ENCODE peak calls at places on chromosomes 4 and X, in five cellular contexts. D is neural progenitor cell, C is GM23338, E is HCT116, X is OCI-LY7. T is an unnamed sample.

GRCh38 chrX:139647597-139647996 is 60.4 kb downstream of the MCF2 start:
- DNase-seq in X (no peak), D (no peak), C (no peak), E (no peak), T (no peak)

GRCh38 chr4:142875117-142875516 is 29.0 kb upstream of the INPP4B start:
- DNase-seq in D (peak; percentile 35), E (no peak), X (peak; percentile 13), C (peak; percentile 63), T (no peak)

GRCh38 chr4:40980318-40980883 is 230.6 kb downstream of the NSUN7 start:
- DNase-seq in D (peak; percentile 54), C (peak; percentile 46), X (peak; percentile 51), E (no peak), T (no peak)

GRCh38 chrX:141857479-141857878 is 19.4 kb downstream of the MAGEC3 start:
- DNase-seq in X (no peak), D (no peak), E (no peak), C (no peak), T (no peak)

GRCh38 chr4:40621592-40622512 is 7.8 kb downstream of the RBM47 start:
- DNase-seq in D (no peak), X (peak; percentile 65), C (peak; percentile 72), E (peak; percentile 79), T (peak; percentile 79)

GRCh38 chrX:1391370-1391706 is 575 bp downstream of the SLC25A6 start:
- DNase-seq in E (no peak), X (no peak), C (peak; percentile 88), D (peak; percentile 91), T (peak; percentile 97)

GRCh38 chrX:18032486-18033221 is 171.6 kb upstream of the RAI2 start:
- DNase-seq in C (no peak), E (no peak), X (no peak), D (no peak), T (no peak)

GRCh38 chrX:17527135-17527701 is 152.2 kb downstream of the NHS start:
- DNase-seq in C (no peak), X (no peak), D (peak; percentile 25), E (no peak), T (no peak)

GRCh38 chr4:120525106-120525505 is 397.4 kb downstream of the PRDM5 start:
- DNase-seq in C (no peak), E (no peak), D (no peak), X (no peak), T (no peak)

DNA sequence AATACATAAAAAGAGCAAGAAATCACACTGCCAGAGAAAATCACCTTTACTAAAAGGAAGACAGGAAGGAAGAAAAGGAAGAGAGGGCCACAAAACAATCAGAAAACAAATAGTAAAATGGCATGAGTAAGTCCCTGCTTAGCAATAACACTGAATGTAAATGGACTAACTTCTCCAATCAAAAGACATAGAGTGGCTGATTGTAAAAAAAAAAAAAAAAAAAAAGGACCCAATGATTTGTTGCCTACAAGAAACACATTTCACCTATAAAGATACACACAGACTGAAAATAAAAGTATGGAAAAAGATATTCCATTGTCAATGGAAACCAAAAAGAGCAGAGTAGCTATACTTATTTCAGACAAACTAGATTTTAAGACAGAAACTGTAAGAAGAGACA is 12.6 kb downstream of the CENPU start:
- DNase-seq in E (no peak), X (no peak), C (no peak), D (no peak), T (no peak)
- H4K20me1 ChIP-seq in E (no peaks in the 10 kb centered on the region), X (peaks cover 4% of the 10 kb centered on the region), C (peaks cover 43% of the 10 kb centered on the region), D (peaks cover 69% of the 10 kb centered on the region), T (no peaks in the 10 kb centered on the region)

GRCh38 chr4:78022517-78022916 is 34.6 kb upstream of the FRAS1 start:
- DNase-seq in X (no peak), E (no peak), D (no peak), C (no peak), T (no peak)
- TF ChIP-seq CTCF in X (no peak), E (no peak), D (no peak), C (no peak), T (no peak)

DNA sequence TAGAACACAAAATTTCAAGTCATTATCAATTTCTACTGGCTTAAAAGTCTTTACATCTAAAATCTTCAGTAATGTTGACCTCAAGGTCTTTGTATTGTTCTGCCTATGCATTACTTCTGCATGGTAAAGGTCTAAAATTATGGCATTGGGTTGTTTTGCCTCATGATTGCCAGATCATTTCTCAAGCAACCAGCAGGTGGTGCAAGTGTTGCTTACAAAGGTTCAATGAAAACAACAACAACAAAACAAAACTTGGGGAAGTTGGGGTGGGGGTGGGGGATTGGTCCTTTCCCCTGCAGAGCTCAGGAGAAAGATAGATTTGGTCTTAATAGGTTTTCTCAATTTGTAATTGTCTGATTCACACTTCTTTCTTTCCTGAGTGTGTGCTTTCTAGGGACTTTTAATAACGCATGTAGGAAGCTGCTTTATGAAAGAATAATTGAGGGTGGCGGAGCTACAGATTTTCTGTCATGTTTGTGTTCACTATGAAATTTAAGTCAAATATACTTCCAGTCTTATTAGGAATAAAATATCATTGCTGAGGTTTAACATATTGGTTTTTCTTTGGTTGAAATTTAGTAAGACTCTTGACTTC is 145.1 kb downstream of the COL4A5 start:
- DNase-seq in E (peak; percentile 4), C (peak; percentile 55), X (peak; percentile 1), D (peak; percentile 68), T (peak; percentile 4)
- TF ChIP-seq EZH2phosphoT487 in E (no peak), C (no peak), X (no peak), D (no peak), T (no peak)

GRCh38 chr4:48249378-48249777 is 20.3 kb downstream of the TEC start:
- DNase-seq in D (no peak), X (no peak), E (no peak), C (no peak), T (no peak)
- H4K20me1 ChIP-seq in D (no peaks in the 10 kb centered on the region), X (no peaks in the 10 kb centered on the region), E (no peaks in the 10 kb centered on the region), C (no peaks in the 10 kb centered on the region), T (no peaks in the 10 kb centered on the region)

GRCh38 chr4:147790412-147790811 is 58.5 kb downstream of the ARHGAP10 start:
- DNase-seq in C (no peak), X (no peak), E (no peak), D (no peak), T (no peak)

GRCh38 chr4:147793569-147793968 is 61.7 kb downstream of the ARHGAP10 start:
- DNase-seq in X (no peak), D (no peak), E (no peak), C (no peak), T (peak; percentile 47)

GRCh38 chr4:147793973-147794690 is 62.2 kb downstream of the ARHGAP10 start:
- DNase-seq in C (no peak), E (no peak), D (no peak), X (no peak), T (no peak)

GRCh38 chr4:147791341-147791740 is 59.5 kb downstream of the ARHGAP10 start:
- DNase-seq in D (no peak), E (no peak), X (no peak), C (no peak), T (no peak)

DNA sequence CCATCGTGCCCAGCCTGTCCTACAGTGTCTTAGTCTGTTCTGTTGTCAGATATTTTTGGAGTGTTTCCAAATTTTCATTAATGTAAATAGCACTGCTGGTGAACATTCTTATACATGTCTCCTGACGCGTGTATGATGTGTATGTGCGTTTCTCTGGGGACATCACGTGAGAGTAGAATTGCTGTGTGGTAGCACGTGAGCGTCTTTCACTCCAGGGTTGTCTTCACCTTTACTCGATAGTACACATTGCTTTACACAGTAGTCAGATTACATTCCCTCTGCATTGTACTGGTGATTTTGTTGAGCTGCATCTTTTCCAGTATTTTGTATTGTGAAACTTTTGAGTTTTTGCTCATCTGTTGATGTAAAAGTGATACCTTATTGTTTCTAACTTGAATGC is 60.0 kb downstream of the ARHGAP10 start:
- DNase-seq in D (no peak), E (no peak), C (no peak), X (no peak), T (no peak)
- TF ChIP-seq CTCF in D (no peak), E (no peak), C (no peak), X (no peak), T (no peak)

GRCh38 chr4:1788254-1788973 is 4.7 kb upstream of the FGFR3 start:
- DNase-seq in C (no peak), E (no peak), D (no peak), X (no peak), T (no peak)
- TF ChIP-seq EZH2phosphoT487 in C (no peak), E (no peak), D (no peak), X (no peak), T (no peak)

T was measured in hepatocyte.